ENCODE peak calls at places on chromosomes 12 and 14, in nine cellular contexts. C is suprapubic skin, R is GM20000, P is foreskin fibroblast, N is AG04449, D is SK-N-SH, E is right atrium auricular region, H is PC-9, W is A549. A is an unnamed sample.

GRCh38 chr14:99427632-99428315 is 52.9 kb downstream of the SETD3 start:
- DNase-seq in D (no peak), H (no peak), W (no peak), R (no peak), C (no peak), E (no peak), N (peak), P (peak), A (peak)

GRCh38 chr12:65248656-65249633 is 29.5 kb upstream of the MSRB3 start:
- DNase-seq in P (no peak), C (no peak), R (no peak), D (no peak), E (no peak), W (no peak), H (no peak), N (no peak), A (no peak)

GRCh38 chr12:97386133-97386581 is 76.4 kb upstream of the RMST start:
- DNase-seq in H (no peak), D (no peak), P (no peak), E (no peak), N (no peak), W (no peak), C (no peak), R (no peak), A (peak)

GRCh38 chr12:80892597-80893445 is 44.9 kb downstream of the LIN7A start:
- DNase-seq in P (peak), H (no peak), C (no peak), D (no peak), N (peak), W (no peak), R (peak), E (no peak), A (no peak)

GRCh38 chr12:50201987-50202521 is 34.9 kb upstream of the CERS5 start:
- DNase-seq in R (no peak), P (peak), D (no peak), W (peak), E (no peak), C (no peak), N (peak), H (peak), A (no peak)

GRCh38 chr14:64405295-64405694 is 17.1 kb downstream of the MTHFD1 start:
- DNase-seq in R (no peak), P (no peak), E (no peak), D (no peak), C (no peak), N (no peak), W (no peak), H (no peak), A (no peak)

GRCh38 chr12:109462868-109463692 is 14.0 kb downstream of the KCTD10 start:
- DNase-seq in W (peak), H (peak), E (peak), R (no peak), N (peak), C (peak), P (peak), D (peak), A (peak)

GRCh38 chr14:89242871-89243270 is 174.2 kb downstream of the FOXN3 start:
- DNase-seq in W (no peak), C (no peak), N (no peak), R (no peak), D (no peak), E (no peak), P (no peak), H (no peak), A (no peak)

GRCh38 chr12:51480978-51481377 is 56.3 kb downstream of the SLC4A8 start:
- DNase-seq in E (no peak), N (no peak), D (no peak), P (no peak), H (no peak), W (no peak), R (peak), C (no peak), A (no peak)

GRCh38 chr14:95026851-95027463 is 130.4 kb downstream of the DICER1 start:
- DNase-seq in N (no peak), R (no peak), D (no peak), C (no peak), E (peak), W (no peak), P (no peak), H (no peak), A (no peak)

GRCh38 chr12:118151755-118152154 is 15.8 kb downstream of the PEBP1 start:
- DNase-seq in D (no peak), E (no peak), W (no peak), R (no peak), C (no peak), P (no peak), N (no peak), H (no peak), A (no peak)

GRCh38 chr14:102094101-102094500 is 7.3 kb upstream of the HSP90AA1 start:
- DNase-seq in E (no peak), N (no peak), H (no peak), D (no peak), W (no peak), P (no peak), C (no peak), R (no peak), A (no peak)

GRCh38 chr12:109696485-109697269 is 16.9 kb upstream of the FAM222A start:
- DNase-seq in N (no peak), H (no peak), P (peak), R (no peak), C (no peak), W (no peak), E (no peak), D (no peak), A (no peak)

GRCh38 chr14:93430319-93430801 is 379 bp upstream of the UNC79 start:
- DNase-seq in C (no peak), N (no peak), E (no peak), H (no peak), W (no peak), R (no peak), P (no peak), D (peak), A (peak)

GRCh38 chr12:4763549-4763948 is 43.3 kb downstream of the GALNT8 start:
- DNase-seq in H (no peak), W (peak), P (no peak), C (no peak), N (no peak), R (no peak), D (peak), E (no peak), A (peak)

GRCh38 chr12:113207621-113208040 is 13.6 kb upstream of the TPCN1 start:
- DNase-seq in D (no peak), H (no peak), N (no peak), E (no peak), P (no peak), R (peak), C (no peak), W (no peak), A (no peak)

GRCh38 chr14:53494587-53494986 is 341.5 kb upstream of the DDHD1 start:
- DNase-seq in W (no peak), C (no peak), P (no peak), R (no peak), E (no peak), D (no peak), N (no peak), H (no peak), A (no peak)

GRCh38 chr12:18723752-18724151 is 14.1 kb downstream of the PLCZ1 start:
- DNase-seq in E (no peak), D (no peak), H (peak), P (peak), W (peak), C (no peak), R (no peak), N (peak), A (no peak)

GRCh38 chr14:90397401-90398314 is 829 bp downstream of the CALM1 start:
- DNase-seq in R (peak), C (peak), D (peak), W (peak), N (no peak), E (no peak), P (peak), H (peak), A (peak)

GRCh38 chr12:62684586-62685295 is 218.1 kb downstream of the MON2 start:
- DNase-seq in N (no peak), R (no peak), E (peak), P (peak), C (peak), W (no peak), H (no peak), D (peak), A (no peak)

GRCh38 chr14:104370256-104370870 is 209.2 kb upstream of the C14orf180 start:
- DNase-seq in R (no peak), E (no peak), W (peak), N (no peak), P (no peak), D (peak), H (no peak), C (no peak), A (peak)

GRCh38 chr14:62162998-62163589 is 400.9 kb downstream of the SNAPC1 start:
- DNase-seq in C (no peak), N (no peak), R (peak), P (peak), D (peak), W (peak), H (peak), E (no peak), A (peak)

GRCh38 chr14:78985668-78986073 is 815.5 kb downstream of the NRXN3 start:
- DNase-seq in W (no peak), N (no peak), P (peak), D (peak), H (no peak), E (no peak), C (no peak), R (no peak), A (no peak)

GRCh38 chr12:104718581-104718980 is 239.5 kb downstream of the SLC41A2 start:
- DNase-seq in R (no peak), D (no peak), N (no peak), H (no peak), C (no peak), W (no peak), E (no peak), P (peak), A (no peak)

GRCh38 chr14:51674294-51675002 is 22.7 kb downstream of the FRMD6 start:
- DNase-seq in N (no peak), E (no peak), C (no peak), D (no peak), P (peak), H (no peak), R (no peak), W (no peak), A (no peak)

GRCh38 chr14:68787235-68787727 is 5.6 kb downstream of the ZFP36L1 start:
- DNase-seq in E (peak), N (no peak), D (no peak), C (no peak), R (no peak), P (peak), H (peak), W (peak), A (no peak)

GRCh38 chr12:79964100-79964627 is 29.3 kb upstream of the PPP1R12A start:
- DNase-seq in N (no peak), R (no peak), P (no peak), W (no peak), H (no peak), C (no peak), D (no peak), E (no peak), A (no peak)

GRCh38 chr12:12723147-12723680 is 6.0 kb downstream of the CDKN1B start:
- DNase-seq in H (no peak), N (no peak), P (peak), E (no peak), R (no peak), C (no peak), W (peak), D (no peak), A (no peak)

GRCh38 chr12:118126119-118126757 is 9.7 kb upstream of the PEBP1 start:
- DNase-seq in N (no peak), H (no peak), W (no peak), D (no peak), E (no peak), C (no peak), R (no peak), P (no peak), A (no peak)

DNA sequence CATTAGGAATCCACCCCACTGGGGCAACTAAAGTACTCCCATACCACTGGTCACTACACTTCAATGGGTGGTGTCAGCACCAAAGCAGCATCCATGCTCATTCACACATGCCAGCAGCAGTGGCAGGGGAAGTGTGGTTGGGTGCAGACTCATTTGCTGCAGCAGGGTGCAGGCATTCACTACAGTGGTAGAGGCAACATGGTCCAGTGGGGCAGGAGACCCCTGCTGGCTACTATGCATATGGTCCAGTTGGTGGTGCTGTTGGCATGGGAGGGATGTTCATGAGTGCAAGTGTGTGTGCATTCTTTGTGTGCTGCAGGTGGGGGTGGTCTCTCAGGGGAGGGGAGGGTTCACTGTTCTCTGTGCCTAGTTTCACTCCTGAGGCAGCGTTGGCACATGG is 908.4 kb upstream of the NOVA1 start:
- DNase-seq in R (no peak), N (no peak), W (no peak), C (no peak), E (no peak), P (no peak), D (no peak), H (no peak), A (no peak)
- TF ChIP-seq CTCF in R (no peak), N (no peak), W (no peak), C (no peak), E (no peak), P (no peak), D (no peak), H (no peak), A (no peak)

GRCh38 chr14:75283884-75284563 is 5.4 kb downstream of the FOS start:
- DNase-seq in H (peak), P (no peak), R (no peak), N (no peak), E (peak), W (peak), C (peak), D (no peak), A (no peak)

GRCh38 chr14:75285331-75285730 is 6.7 kb downstream of the FOS start:
- DNase-seq in C (peak), R (no peak), N (no peak), W (no peak), P (no peak), D (no peak), E (no peak), H (no peak), A (no peak)

GRCh38 chr14:75282166-75282547 is 3.5 kb downstream of the FOS start:
- DNase-seq in W (no peak), E (peak), D (no peak), R (no peak), P (no peak), C (peak), N (no peak), H (no peak), A (no peak)

GRCh38 chr14:75281691-75282000 is 3.0 kb downstream of the FOS start:
- DNase-seq in C (no peak), R (no peak), H (no peak), E (no peak), D (no peak), W (no peak), P (no peak), N (no peak), A (no peak)

GRCh38 chr14:75283162-75283883 is 4.7 kb downstream of the FOS start:
- DNase-seq in H (no peak), C (peak), R (no peak), P (no peak), N (no peak), D (no peak), E (peak), W (peak), A (no peak)
- TF ChIP-seq CTCF in H (peak), C (no peak), R (no peak), P (peak), N (no peak), D (peak), E (no peak), W (no peak), A (peak)

DNA sequence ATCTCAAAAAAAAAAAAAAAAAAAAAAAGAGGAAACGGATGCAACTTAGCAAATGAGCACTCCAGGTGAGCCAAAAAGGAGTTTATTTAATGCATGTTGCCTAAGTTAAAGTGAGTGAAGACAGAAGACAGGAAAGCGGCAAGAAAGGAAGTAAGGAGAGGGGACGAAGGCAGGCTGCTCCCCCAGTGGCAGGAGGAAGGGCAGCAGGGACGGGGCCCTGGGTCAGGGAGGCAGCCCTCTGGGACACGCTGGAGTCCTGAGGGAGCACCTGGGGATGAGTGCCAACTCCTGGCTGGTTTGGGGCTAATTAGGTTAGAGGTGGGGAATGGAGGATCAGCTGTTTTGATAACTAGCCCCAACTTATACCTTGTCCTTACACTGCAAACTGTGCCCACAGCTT is 37.0 kb upstream of the SPTLC2 start:
- DNase-seq in C (no peak), R (no peak), E (no peak), P (peak), D (peak), W (no peak), H (no peak), N (no peak), A (peak)
- TF ChIP-seq CTCF in C (no peak), R (no peak), E (no peak), P (no peak), D (peak), W (no peak), H (peak), N (peak), A (peak)

DNA sequence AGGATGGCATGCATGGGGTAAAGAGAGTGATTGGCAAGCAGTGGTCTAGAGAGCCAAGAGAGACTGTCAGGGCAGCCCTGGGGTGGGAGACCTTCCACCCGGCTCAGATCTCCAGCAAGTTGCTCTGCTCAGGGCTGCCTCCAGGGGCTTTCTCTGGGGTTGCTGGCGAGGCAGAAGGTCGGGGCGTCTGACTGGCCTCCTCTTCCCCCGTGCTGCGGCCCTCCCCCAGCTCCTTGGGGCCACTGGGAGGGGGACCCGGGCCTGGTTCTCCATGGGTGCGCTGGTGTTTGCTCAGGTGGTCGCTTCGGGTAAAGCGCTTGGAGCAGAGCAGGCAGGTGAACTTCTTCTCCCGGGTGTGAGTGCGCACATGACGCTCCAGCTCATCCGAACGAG is 6.6 kb upstream of the AAAS start:
- DNase-seq in W (no peak), H (no peak), D (no peak), E (no peak), C (no peak), P (no peak), R (no peak), N (no peak), A (no peak)
- TF ChIP-seq CTCF in W (no peak), H (no peak), D (no peak), E (no peak), C (peak), P (no peak), R (no peak), N (no peak), A (no peak)

GRCh38 chr12:46265734-46266133 is 3.1 kb downstream of the SLC38A1 start:
- DNase-seq in R (peak), E (no peak), C (no peak), P (no peak), H (no peak), W (no peak), D (no peak), N (no peak), A (no peak)

GRCh38 chr12:46261658-46262057 is 7.2 kb downstream of the SLC38A1 start:
- DNase-seq in D (no peak), C (no peak), H (peak), N (no peak), P (no peak), R (no peak), W (no peak), E (no peak), A (no peak)

GRCh38 chr12:46265102-46265501 is 3.7 kb downstream of the SLC38A1 start:
- DNase-seq in C (no peak), P (no peak), D (no peak), E (no peak), N (no peak), W (no peak), R (no peak), H (no peak), A (no peak)

GRCh38 chr12:46264057-46264456 is 4.8 kb downstream of the SLC38A1 start:
- DNase-seq in D (no peak), E (no peak), W (no peak), P (peak), C (no peak), H (no peak), R (no peak), N (peak), A (no peak)

GRCh38 chr12:46263140-46264017 is 5.5 kb downstream of the SLC38A1 start:
- DNase-seq in D (no peak), P (no peak), R (no peak), W (no peak), N (no peak), C (no peak), H (no peak), E (no peak), A (no peak)
- TF ChIP-seq CTCF in D (peak), P (peak), R (no peak), W (peak), N (no peak), C (no peak), H (peak), E (no peak), A (peak)

GRCh38 chr12:107622005-107622404 is 63.6 kb upstream of the PWP1 start:
- DNase-seq in P (no peak), N (no peak), D (peak), R (peak), E (no peak), C (no peak), W (peak), H (no peak), A (peak)
- TF ChIP-seq CTCF in P (peak), N (peak), D (peak), R (peak), E (no peak), C (peak), W (peak), H (peak), A (peak)

DNA sequence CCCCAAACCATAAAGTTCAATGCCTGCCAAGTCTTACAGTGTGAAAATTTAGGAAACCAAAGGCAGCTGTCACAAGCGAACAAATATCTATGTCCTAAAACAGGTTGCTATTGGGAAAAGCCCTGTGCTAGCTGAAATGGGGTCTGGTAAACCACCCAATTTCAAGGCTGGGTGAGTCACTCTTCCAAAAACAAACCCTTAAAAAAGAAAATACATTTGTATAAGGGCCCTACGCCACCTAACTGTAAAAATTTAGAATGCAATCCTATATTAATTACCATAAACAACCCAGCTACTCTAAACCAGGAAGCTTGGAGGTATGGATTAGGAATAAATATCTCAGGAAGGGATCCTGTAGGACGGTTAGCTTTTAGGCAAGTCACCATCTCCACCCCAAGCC is 32.1 kb downstream of the PRMT8 start:
- DNase-seq in E (no peak), P (peak), D (no peak), C (no peak), R (no peak), N (no peak), H (no peak), W (no peak), A (no peak)
- TF ChIP-seq CTCF in E (no peak), P (no peak), D (peak), C (no peak), R (no peak), N (no peak), H (peak), W (no peak), A (no peak)

DNA sequence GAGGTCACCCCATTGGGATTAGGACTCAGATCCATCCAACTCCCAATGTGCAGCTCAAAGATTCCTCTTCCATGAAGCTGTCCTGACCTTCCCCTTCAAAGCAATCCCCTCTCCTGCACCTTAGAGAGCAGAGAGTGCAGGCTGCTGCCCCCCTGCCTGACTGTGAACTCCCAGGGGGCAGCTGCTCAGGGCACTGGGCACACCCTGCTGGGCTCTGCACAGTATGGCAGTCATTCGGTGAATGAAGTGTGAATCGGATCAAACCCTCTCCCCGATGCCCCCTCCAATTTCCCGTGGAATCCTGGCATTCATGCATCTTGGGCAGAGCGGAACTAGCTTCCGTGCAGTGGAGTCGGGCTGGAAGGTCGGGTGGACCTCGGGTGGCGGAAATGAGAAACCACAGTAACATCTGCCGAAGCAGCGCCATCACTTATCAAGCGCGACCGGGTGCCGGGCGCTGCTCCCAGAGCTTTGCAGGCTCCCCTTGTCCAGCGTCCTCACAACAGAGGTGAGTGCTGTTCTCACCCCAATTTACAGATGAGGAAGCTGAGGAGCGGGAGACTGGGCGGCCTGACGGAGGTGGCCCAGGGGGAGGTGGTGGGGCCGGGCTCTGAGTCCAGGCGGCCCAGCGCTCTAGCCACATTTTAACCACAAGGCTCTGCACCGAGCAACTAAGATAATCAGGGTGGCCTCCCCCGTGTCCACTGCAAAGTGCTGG is 14.7 kb downstream of the GALNT9 start:
- DNase-seq in E (no peak), D (no peak), W (no peak), N (no peak), P (no peak), H (no peak), R (no peak), C (no peak), A (no peak)
- TF ChIP-seq CTCF in E (no peak), D (no peak), W (no peak), N (no peak), P (no peak), H (no peak), R (no peak), C (no peak), A (no peak)